ENCODE peak calls at places on chromosomes 5 and 9, in seven cellular contexts. C, T, N, E, O, X and Q are unnamed samples.

GRCh38 chr9:129709471-129710460 is 43.1 kb downstream of the PTGES start:
- DNase-seq in C (no peak), T (no peak), N (no peak), E (no peak), O (no peak), X (no peak), Q (no peak)

GRCh38 chr9:136695435-136695895 is 8.2 kb upstream of the AGPAT2 start:
- DNase-seq in C (no peak), T (peak), N (no peak), E (no peak), O (peak), X (no peak), Q (no peak)

GRCh38 chr5:124536333-124536732 is 210.1 kb downstream of the ZNF608 start:
- DNase-seq in C (no peak), T (no peak), N (no peak), E (no peak), O (no peak), X (no peak), Q (no peak)

GRCh38 chr9:131228988-131229387 is 47.3 kb downstream of the FAM78A start:
- DNase-seq in C (peak), T (no peak), N (no peak), E (no peak), O (no peak), X (no peak), Q (peak)

GRCh38 chr5:7534505-7534904 is 138.6 kb downstream of the ADCY2 start:
- DNase-seq in C (no peak), T (no peak), N (no peak), E (no peak), O (no peak), X (no peak), Q (no peak)

GRCh38 chr9:79046401-79046800 is 525.4 kb upstream of the TLE4 start:
- DNase-seq in C (peak), T (no peak), N (no peak), E (no peak), O (no peak), X (no peak), Q (peak)

GRCh38 chr5:133117166-133117929 is 65.5 kb downstream of the HSPA4 start:
- DNase-seq in C (no peak), T (no peak), N (no peak), E (no peak), O (no peak), X (no peak), Q (no peak)

GRCh38 chr5:58775699-58776098 is 192.8 kb downstream of the RAB3C start:
- DNase-seq in C (no peak), T (no peak), N (no peak), E (no peak), O (no peak), X (no peak), Q (no peak)

GRCh38 chr9:70679845-70680244 is 265.4 kb upstream of the KLF9 start:
- DNase-seq in C (peak), T (no peak), N (no peak), E (no peak), O (no peak), X (no peak), Q (no peak)

GRCh38 chr9:27714388-27714787 is 141.1 kb upstream of the C9orf72 start:
- DNase-seq in C (no peak), T (no peak), N (no peak), E (no peak), O (peak), X (no peak), Q (no peak)

GRCh38 chr9:13140843-13141592 is 138.5 kb downstream of the MPDZ start:
- DNase-seq in C (peak), T (no peak), N (no peak), E (no peak), O (no peak), X (no peak), Q (no peak)

GRCh38 chr5:162911873-162912272 is 525.5 kb upstream of the CCNG1 start:
- DNase-seq in C (no peak), T (no peak), N (no peak), E (no peak), O (no peak), X (no peak), Q (no peak)

GRCh38 chr9:134209731-134210311 is 45.5 kb upstream of the RNU6ATAC start:
- DNase-seq in C (no peak), T (no peak), N (no peak), E (no peak), O (no peak), X (peak), Q (no peak)

GRCh38 chr5:80711938-80712337 is 57.2 kb upstream of the DHFR start:
- DNase-seq in C (peak), T (no peak), N (peak), E (no peak), O (no peak), X (no peak), Q (peak)

GRCh38 chr9:2824564-2824963 is 19.3 kb downstream of the PUM3 start:
- DNase-seq in C (no peak), T (no peak), N (no peak), E (no peak), O (no peak), X (no peak), Q (no peak)